ENCODE peak calls at places on chromosomes 13 and 19, in four cellular contexts. I is GM12878, K is HepG2, O is fibroblast of lung. T is an unnamed sample.

GRCh38 chr19:15180451-15181390 is 20.1 kb downstream of the NOTCH3 start:
- DNase-seq in O (no peak), K (peak; percentile 37), I (no peak), T (no peak)

GRCh38 chr19:16588089-16588823 is 16.0 kb upstream of the SLC35E1 start:
- DNase-seq in I (peak; percentile 90), O (peak; percentile 50), K (no peak), T (no peak)

GRCh38 chr13:31427151-31427867 is 227.5 kb downstream of the B3GLCT start:
- DNase-seq in K (no peak), I (no peak), O (no peak), T (no peak)

GRCh38 chr19:50501186-50501567 is 9.8 kb downstream of the JOSD2 start:
- DNase-seq in O (no peak), I (no peak), K (no peak), T (no peak)

GRCh38 chr13:79869326-79869725 is 388.4 kb downstream of the NDFIP2 start:
- DNase-seq in O (peak; percentile 28), I (no peak), K (peak; percentile 54), T (peak; percentile 65)

GRCh38 chr13:22108283-22108897 is 437.5 kb downstream of the FGF9 start:
- DNase-seq in I (no peak), O (no peak), K (no peak), T (no peak)

GRCh38 chr19:2853015-2853606 is 11.8 kb downstream of the ZNF555 start:
- DNase-seq in K (no peak), O (no peak), I (no peak), T (no peak)

GRCh38 chr13:33633701-33634525 is 184.0 kb upstream of the RFC3 start:
- DNase-seq in K (peak; percentile 39), I (no peak), O (peak; percentile 47), T (no peak)

GRCh38 chr19:51514866-51515481 is 13.4 kb upstream of the SIGLEC12 start:
- DNase-seq in O (peak; percentile 25), I (peak; percentile 31), K (peak; percentile 46), T (peak; percentile 65)

GRCh38 chr19:55537741-55538111 is 793 bp upstream of the SBK2 start:
- DNase-seq in K (no peak), O (peak; percentile 56), I (no peak), T (no peak)

DNA sequence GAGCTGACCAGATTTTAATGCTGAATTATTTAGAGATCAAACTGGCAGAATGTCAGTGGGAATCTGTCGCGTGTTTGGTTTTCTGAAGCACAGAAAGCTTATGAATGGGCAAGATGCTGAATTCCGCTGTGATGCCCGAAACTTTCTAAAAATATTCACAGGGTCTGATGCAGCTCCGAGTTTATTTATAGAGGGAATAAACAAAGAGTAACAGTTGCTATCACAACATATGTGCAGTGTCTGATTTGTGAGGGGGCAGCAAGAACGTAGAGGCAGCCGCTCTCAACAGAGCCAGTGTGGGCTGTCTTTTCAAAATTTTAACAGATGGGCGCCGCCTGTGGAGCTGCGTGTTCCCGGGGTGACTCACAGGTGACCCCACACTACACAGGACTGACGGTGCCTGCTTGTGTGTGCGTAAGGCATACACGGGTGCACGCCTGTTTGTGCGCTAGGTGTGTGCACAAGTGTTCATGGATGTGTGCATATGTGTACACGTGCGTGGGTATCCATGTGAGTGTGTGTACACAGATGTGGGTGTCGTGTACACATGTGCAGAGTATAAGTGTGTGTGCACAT is 92.8 kb upstream of the SOX1 start:
- DNase-seq in K (no peak), I (no peak), O (no peak), T (no peak)
- H3K79me2 ChIP-seq in K (no peaks in the 10 kb centered on the region), I (no peaks in the 10 kb centered on the region), O (no peaks in the 10 kb centered on the region), T (no peaks in the 10 kb centered on the region)

GRCh38 chr19:1013218-1013617 is 7.7 kb downstream of the TMEM259 start:
- DNase-seq in I (no peak), K (no peak), O (no peak), T (no peak)

GRCh38 chr19:1014161-1015060 is 6.5 kb downstream of the TMEM259 start:
- DNase-seq in K (no peak), O (no peak), I (no peak), T (no peak)

GRCh38 chr19:1016647-1017114 is 4.2 kb downstream of the TMEM259 start:
- DNase-seq in K (no peak), I (no peak), O (peak; percentile 82), T (peak; percentile 70)

GRCh38 chr19:1015782-1016646 is 4.9 kb downstream of the TMEM259 start:
- DNase-seq in O (no peak), K (no peak), I (no peak), T (no peak)

DNA sequence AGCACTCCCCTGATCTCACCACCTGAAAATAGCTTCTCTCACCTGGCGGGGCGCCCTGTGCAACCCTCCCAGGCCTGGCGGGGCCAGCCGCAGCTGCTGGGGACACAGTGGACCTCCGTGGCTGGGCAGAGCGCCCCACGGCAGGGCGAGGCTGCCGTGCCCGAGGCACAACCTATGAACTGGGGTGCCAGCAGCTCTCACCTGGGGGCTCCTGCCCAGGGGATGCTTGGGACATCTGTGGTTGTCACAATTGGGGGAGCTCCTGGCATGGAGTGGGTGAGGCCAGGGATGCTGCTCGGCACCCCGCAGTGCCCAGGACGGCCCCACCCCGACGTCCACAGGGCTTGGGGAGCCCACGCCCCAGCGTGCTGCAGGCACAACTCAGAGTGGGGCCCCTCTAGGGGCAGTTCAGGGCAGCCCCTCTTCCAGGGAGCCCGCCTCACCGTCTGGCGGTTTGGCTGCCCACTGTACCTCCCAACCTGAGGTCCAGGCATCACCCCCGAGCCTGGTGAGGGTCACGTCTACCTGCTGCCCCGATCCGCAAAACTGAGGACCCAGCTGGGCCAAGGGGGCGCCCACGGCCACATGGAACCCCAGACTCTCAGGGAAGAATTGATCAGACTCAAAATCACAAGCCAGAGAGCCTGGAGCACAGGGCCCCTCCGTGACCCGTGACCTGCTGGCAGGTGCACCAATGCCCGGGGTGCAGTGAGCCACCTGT is 5.7 kb downstream of the TMEM259 start:
- DNase-seq in I (no peak), K (no peak), O (no peak), T (no peak)
- TF ChIP-seq CTCF in I (no peak), K (no peak), O (no peak), T (no peak)

DNA sequence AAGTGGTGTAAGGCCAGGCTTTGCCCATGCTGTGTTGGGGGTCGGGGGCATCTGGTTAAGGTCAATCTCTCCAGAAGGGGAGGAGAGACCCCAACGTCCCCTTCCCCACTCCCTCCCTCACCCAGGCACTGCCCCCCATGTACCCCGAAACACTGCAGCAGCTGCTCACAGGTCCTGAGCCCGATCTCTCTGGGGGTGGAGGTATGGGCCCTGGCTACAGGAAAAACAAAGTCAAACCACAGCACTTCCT is 10.2 kb downstream of the CAPN12 start:
- DNase-seq in K (no peak), O (no peak), I (no peak), T (no peak)
- H3K27ac ChIP-seq in K (peak overlapping the region; percentile 33), O (peak overlapping the region; percentile 8), I (peak overlapping the region; percentile 41), T (peak overlapping the region; percentile 91)

GRCh38 chr13:100095498-100095897 is 6.6 kb downstream of the PCCA start:
- DNase-seq in O (no peak), K (no peak), I (no peak), T (no peak)

GRCh38 chr13:100096526-100096925 is 7.6 kb downstream of the PCCA start:
- DNase-seq in I (no peak), K (no peak), O (no peak), T (no peak)

GRCh38 chr13:100098445-100099116 is 9.7 kb downstream of the PCCA start:
- DNase-seq in K (no peak), I (no peak), O (no peak), T (peak; percentile 15)

GRCh38 chr13:100100115-100100879 is 11.4 kb downstream of the PCCA start:
- DNase-seq in O (peak; percentile 89), K (peak; percentile 71), I (no peak), T (peak; percentile 45)

DNA sequence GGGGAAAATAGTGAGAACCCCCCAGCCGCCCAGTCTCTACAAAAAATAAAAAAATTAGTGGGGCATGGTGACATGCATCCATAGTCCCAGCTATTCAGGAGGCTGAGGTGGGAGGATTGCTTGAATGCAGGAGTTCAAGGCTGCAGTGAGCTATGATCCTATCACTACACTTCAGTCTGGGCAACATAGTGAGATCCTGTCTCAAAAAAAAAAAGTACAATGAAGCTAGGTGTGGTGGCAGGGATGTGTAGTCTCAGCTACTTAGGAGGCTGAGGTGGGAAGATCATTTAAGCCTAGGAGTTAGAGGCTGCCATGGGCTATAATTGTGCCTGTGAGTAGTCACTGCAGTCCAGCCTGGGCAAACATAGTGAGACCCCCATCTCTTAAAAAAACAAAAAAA is 8.9 kb downstream of the PCCA start:
- DNase-seq in K (no peak), I (no peak), O (no peak), T (no peak)
- H3K79me2 ChIP-seq in K (peaks cover 69% of the 10 kb centered on the region), I (no peaks in the 10 kb centered on the region), O (peaks cover 20% of the 10 kb centered on the region), T (peaks cover 85% of the 10 kb centered on the region)

DNA sequence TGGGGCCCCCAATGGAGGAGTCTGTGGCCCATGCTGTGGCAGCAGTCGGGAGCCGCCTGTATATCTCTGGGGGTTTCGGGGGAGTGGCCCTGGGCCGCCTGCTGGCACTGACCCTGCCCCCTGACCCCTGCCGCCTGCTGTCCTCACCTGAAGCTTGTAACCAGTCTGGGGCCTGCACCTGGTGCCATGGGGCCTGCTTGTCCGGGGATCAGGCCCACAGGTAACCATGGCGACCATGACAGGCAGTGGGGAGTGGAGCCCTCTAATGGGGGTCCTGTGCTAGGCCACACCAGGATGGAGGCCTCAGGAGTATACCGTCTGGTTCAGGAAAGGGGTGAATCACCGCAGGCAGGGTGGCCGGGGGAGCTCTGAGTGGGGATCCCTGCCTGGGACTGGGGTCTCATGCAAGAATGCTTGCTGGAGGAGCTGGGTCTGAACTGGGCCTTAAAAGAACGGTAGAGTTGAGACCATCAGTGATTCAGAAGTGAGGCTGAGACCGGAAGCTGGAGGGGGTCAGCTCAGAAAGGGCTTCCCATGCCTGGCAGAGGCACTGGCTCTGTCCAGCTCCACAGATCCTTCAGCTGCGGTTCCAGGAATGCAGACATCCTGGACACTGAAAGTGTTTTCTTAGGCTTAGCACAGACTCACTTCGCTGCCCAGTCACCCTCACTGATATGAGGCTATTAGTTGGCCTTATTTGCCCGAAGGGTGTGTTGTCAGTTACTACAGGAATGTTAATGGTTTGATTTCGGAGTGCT is 29.1 kb downstream of the CNFN start:
- DNase-seq in I (no peak), O (peak; percentile 33), K (no peak), T (no peak)
- TF ChIP-seq CTCF in I (no peak), O (no peak), K (no peak), T (no peak)

DNA sequence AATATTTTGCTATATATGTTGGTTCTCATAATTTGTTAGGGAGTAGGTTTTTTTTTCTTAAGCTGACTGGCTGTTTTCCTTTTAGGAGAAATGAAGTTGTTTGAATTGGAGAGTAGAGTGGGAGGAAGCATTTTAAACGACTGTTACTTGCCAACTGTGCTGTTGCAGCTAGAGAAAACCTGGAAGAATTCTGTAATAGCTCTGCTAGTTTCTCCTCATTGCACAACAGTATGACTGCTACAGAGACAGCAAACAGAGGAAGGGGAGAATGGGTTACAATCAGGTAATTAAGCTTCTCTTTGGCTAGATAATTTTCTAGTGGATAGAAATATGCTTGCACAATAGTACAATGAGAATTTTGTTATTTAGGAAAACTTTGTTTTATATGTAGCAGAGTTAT is 222.3 kb downstream of the KCTD12 start:
- DNase-seq in K (no peak), I (no peak), O (no peak), T (no peak)
- H3K27ac ChIP-seq in K (no peak overlapping the region), I (no peak overlapping the region), O (no peak overlapping the region), T (no peak overlapping the region)

T was measured in hepatocyte.